ENCODE peak calls at places on chromosome 5, in seven cellular contexts. R is lower lobe of right lung, S is lower leg skin, Z is colonic mucosa, C is brain microvascular endothelial cell, Q is bronchial epithelial cell, L is A549. M is an unnamed sample.

GRCh38 chr5:74538206-74538661 is 102.3 kb downstream of the ENC1 start:
- DNase-seq in R (peak), S (no peak), Z (peak), C (peak), Q (peak), L (no peak), M (peak)

GRCh38 chr5:139985733-139986132 is 57.4 kb downstream of the NRG2 start:
- DNase-seq in R (no peak), S (no peak), Z (no peak), C (peak), Q (peak), L (peak), M (peak)

GRCh38 chr5:73448451-73449136 is at the start of gene FOXD1:
- DNase-seq in R (peak), S (peak), Z (peak), C (peak), Q (peak), L (peak), M (peak)

GRCh38 chr5:56402273-56403223 is 169.4 kb upstream of the ANKRD55 start:
- DNase-seq in R (no peak), S (no peak), Z (no peak), C (no peak), Q (no peak), L (no peak), M (no peak)

GRCh38 chr5:78648359-78649219 is at the start of gene LHFPL2:
- DNase-seq in R (peak), S (peak), Z (peak), C (peak), Q (peak), L (peak), M (peak)

GRCh38 chr5:320524-321232 is 836 bp upstream of the AHRR start:
- DNase-seq in R (no peak), S (peak), Z (no peak), C (no peak), Q (no peak), L (no peak), M (no peak)

GRCh38 chr5:107736608-107737007 is 65.9 kb upstream of the EFNA5 start:
- DNase-seq in R (no peak), S (no peak), Z (no peak), C (peak), Q (no peak), L (no peak), M (no peak)

GRCh38 chr5:6829150-6829784 is 116.0 kb downstream of the TENT4A start:
- DNase-seq in R (no peak), S (no peak), Z (no peak), C (no peak), Q (peak), L (no peak), M (peak)

GRCh38 chr5:83718195-83718825 is 2.3 kb downstream of the HAPLN1 start:
- DNase-seq in R (no peak), S (no peak), Z (peak), C (peak), Q (peak), L (peak), M (peak)

GRCh38 chr5:22079002-22079401 is 774.1 kb downstream of the CDH12 start:
- DNase-seq in R (no peak), S (no peak), Z (no peak), C (no peak), Q (no peak), L (no peak), M (no peak)

GRCh38 chr5:1930880-1931589 is 48.3 kb upstream of the IRX4 start:
- DNase-seq in R (no peak), S (peak), Z (no peak), C (no peak), Q (no peak), L (no peak), M (peak)

GRCh38 chr5:57221049-57221568 is 47.2 kb downstream of the GPBP1 start:
- DNase-seq in R (no peak), S (no peak), Z (no peak), C (peak), Q (peak), L (peak), M (peak)

GRCh38 chr5:124996764-124997077 is 250.3 kb upstream of the ZNF608 start:
- DNase-seq in R (no peak), S (no peak), Z (no peak), C (peak), Q (no peak), L (no peak), M (no peak)

GRCh38 chr5:38780316-38780715 is 65.5 kb upstream of the OSMR start:
- DNase-seq in R (no peak), S (no peak), Z (no peak), C (no peak), Q (peak), L (no peak), M (peak)

GRCh38 chr5:123170816-123171345 is 81.8 kb downstream of the PRDM6 start:
- DNase-seq in R (no peak), S (no peak), Z (no peak), C (no peak), Q (peak), L (no peak), M (peak)
- TF ChIP-seq CTCF in R (no peak), S (no peak), Z (no peak), C (no peak), Q (no peak), L (no peak), M (no peak)

GRCh38 chr5:14219800-14220512 is 76.8 kb downstream of the TRIO start:
- DNase-seq in R (no peak), S (no peak), Z (no peak), C (no peak), Q (no peak), L (no peak), M (no peak)

GRCh38 chr5:14218011-14218410 is 74.9 kb downstream of the TRIO start:
- DNase-seq in R (no peak), S (no peak), Z (no peak), C (no peak), Q (no peak), L (no peak), M (no peak)

GRCh38 chr5:14217587-14217986 is 74.4 kb downstream of the TRIO start:
- DNase-seq in R (no peak), S (no peak), Z (no peak), C (no peak), Q (no peak), L (no peak), M (no peak)

GRCh38 chr5:14218897-14219573 is 75.9 kb downstream of the TRIO start:
- DNase-seq in R (no peak), S (no peak), Z (no peak), C (no peak), Q (no peak), L (no peak), M (no peak)

GRCh38 chr5:14218480-14218879 is 75.3 kb downstream of the TRIO start:
- DNase-seq in R (no peak), S (no peak), Z (no peak), C (no peak), Q (no peak), L (no peak), M (no peak)
- H3K4me3 ChIP-seq in R (no peak), S (no peak), Z (no peak), C (no peak), Q (no peak), L (no peak), M (no peak)

DNA sequence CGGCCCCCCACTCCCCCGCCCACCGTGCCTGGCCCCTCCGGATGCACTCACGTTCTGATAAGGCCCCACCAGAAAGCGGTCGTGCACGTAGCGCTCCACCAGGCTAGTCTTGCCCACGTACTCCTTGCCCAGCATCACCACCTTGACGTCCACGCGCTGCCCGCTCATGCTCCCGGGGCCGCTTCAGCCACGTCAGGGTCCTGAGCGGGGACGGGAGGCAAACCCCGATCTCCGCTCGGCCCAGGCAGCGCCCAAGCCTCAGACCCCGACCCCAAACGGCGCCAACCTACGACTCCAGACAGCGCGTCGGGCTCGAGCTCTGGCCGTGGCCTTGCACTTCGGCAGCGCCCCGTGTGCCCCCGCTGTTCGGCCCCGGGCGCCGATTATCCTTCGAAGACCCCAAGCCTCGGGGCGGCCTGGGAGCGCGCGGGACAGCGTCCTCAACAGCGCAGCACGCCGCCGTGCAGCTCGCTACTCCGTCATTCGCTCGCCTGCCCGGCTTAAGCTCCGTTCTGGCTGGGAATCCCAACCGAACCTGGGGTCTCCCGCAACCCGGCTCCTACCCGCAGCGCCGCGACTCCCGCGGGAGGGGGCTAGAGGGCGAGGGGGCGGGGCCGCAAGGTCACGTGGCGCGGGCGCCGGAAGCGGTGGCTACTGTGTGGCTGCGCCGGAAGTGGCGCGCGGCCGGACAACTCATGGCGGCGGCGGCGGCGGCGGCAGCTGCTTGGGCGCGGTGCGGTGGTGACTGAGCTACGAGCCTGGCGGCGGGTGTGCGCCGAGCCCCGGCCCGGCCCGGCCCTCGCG is at the start of the genes PRELID1 and RAB24:
- DNase-seq in R (peak), S (peak), Z (peak), C (peak), Q (peak), L (peak), M (peak)
- TF ChIP-seq CTCF in R (peak), S (no peak), Z (peak), C (peak), Q (peak), L (peak), M (peak)

GRCh38 chr5:119393746-119394145 is 37.9 kb downstream of the TNFAIP8 start:
- DNase-seq in R (no peak), S (no peak), Z (no peak), C (no peak), Q (peak), L (no peak), M (peak)
- H3K4me3 ChIP-seq in R (no peak), S (no peak), Z (no peak), C (no peak), Q (no peak), L (no peak), M (no peak)

GRCh38 chr5:147101654-147102053 is 133.2 kb upstream of the STK32A start:
- DNase-seq in R (no peak), S (no peak), Z (no peak), C (no peak), Q (peak), L (no peak), M (peak)

GRCh38 chr5:147095740-147096139 is 139.1 kb upstream of the STK32A start:
- DNase-seq in R (no peak), S (no peak), Z (no peak), C (no peak), Q (no peak), L (no peak), M (no peak)

GRCh38 chr5:147093138-147093537 is 141.7 kb upstream of the STK32A start:
- DNase-seq in R (no peak), S (no peak), Z (no peak), C (peak), Q (peak), L (no peak), M (peak)

DNA sequence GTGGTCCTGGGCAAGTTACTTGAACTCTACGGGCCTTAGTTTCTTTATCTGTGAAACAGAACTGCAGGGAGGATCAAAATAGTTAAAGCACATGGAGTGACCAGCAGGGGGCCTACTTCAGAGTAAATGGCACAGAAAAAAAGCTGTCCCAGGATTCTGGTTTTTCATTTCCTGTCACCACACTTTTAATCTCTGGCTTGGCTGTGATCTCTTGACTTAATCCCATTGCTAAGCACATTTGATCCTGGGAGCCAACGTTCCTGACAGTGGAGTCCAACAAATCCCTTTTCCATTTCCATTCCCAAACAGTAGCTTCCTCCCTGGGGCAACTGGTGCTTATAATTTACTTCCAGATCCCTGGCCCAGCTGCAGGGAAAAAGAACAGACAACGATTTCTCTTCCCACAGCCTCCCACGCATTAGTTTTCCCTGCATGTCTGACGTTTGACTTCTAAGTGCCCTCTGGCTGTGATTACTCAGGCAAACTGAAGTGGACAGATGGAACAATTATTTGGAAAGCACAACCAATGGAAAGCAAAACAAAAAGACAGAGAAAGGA is 136.5 kb upstream of the STK32A start:
- DNase-seq in R (no peak), S (no peak), Z (peak), C (peak), Q (peak), L (peak), M (peak)
- TF ChIP-seq CTCF in R (peak), S (no peak), Z (peak), C (peak), Q (peak), L (no peak), M (peak)

DNA sequence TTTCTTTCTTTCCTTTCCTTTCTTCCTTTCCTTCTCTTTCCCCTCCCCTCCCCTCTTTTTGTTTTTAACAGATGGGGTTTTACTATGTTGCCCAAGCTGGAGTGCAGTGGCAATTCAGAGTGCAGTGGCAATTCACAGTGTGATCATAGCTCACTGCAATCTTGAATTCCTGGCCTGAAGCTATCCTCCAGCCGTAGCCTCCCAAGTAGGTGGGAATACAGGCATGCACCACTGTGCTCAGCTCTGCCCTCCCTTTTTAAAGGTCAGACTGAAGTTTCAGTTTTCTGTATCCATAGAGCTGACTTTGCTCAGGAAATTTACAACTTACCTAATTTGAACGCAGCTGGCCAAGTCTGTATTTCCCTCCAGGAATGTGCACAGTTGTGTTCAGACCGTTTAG is 702 bp downstream of the CCL28 start:
- DNase-seq in R (no peak), S (no peak), Z (peak), C (no peak), Q (no peak), L (no peak), M (no peak)
- H3K4me3 ChIP-seq in R (no peak), S (peak), Z (peak), C (no peak), Q (no peak), L (no peak), M (no peak)

DNA sequence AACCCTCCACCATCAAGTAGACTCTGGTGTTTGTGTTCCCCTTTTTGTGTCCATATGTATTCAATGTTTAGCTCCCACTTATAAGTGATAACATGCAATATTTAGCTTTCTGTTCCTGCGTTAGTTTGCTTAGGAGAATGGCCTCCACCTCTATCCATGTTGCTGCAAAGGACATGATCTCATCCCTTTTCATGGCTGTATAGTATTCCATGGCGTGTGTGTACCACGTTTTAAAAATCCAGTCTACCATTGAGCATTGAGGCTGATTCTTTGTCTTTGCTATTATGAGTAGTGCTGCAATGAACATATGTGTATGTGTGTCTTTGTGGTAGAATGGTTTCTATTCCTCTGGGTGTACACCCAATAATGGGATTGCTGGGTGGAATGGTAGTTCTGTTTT is 140.1 kb downstream of the BASP1 start:
- DNase-seq in R (no peak), S (no peak), Z (no peak), C (no peak), Q (no peak), L (no peak), M (no peak)
- TF ChIP-seq CTCF in R (no peak), S (no peak), Z (no peak), C (no peak), Q (no peak), L (no peak), M (no peak)